ENCODE peak calls at places on chromosomes 3 and 15, in six cellular contexts. C is heart right ventricle, Y is left lung, X is tibial artery, A is body of pancreas, G is PC-9. K is an unnamed sample.

GRCh38 chr3:155805204-155805801 is 775 bp downstream of the C3orf33 start:
- DNase-seq in Y (no peak), G (peak; percentile 9), C (no peak), A (peak; percentile 56), X (peak; percentile 33), K (peak; percentile 68)

GRCh38 chr3:197012021-197012883 is 17.4 kb downstream of the MELTF start:
- DNase-seq in Y (no peak), C (no peak), G (no peak), X (no peak), A (no peak), K (no peak)

GRCh38 chr3:128735884-128736283 is 9.9 kb downstream of the RAB7A start:
- DNase-seq in X (no peak), G (no peak), C (no peak), Y (no peak), A (no peak), K (no peak)

GRCh38 chr3:42851228-42851834 is 24.3 kb downstream of the CYP8B1 start:
- DNase-seq in A (no peak), G (no peak), X (no peak), Y (no peak), C (no peak), K (no peak)

GRCh38 chr3:46695177-46695961 is 1.9 kb upstream of the ALS2CL start:
- DNase-seq in C (peak; percentile 77), A (no peak), Y (no peak), G (no peak), X (peak; percentile 80), K (peak; percentile 83)

GRCh38 chr15:98740963-98741362 is 92.6 kb downstream of the IGF1R start:
- DNase-seq in X (no peak), A (no peak), Y (no peak), C (no peak), G (no peak), K (no peak)

GRCh38 chr15:89695198-89695597 is 4.6 kb downstream of the WDR93 start:
- DNase-seq in X (no peak), C (no peak), Y (no peak), A (no peak), G (no peak), K (no peak)

GRCh38 chr15:70203981-70204560 is 106.4 kb upstream of the TLE3 start:
- DNase-seq in Y (no peak), X (no peak), G (no peak), A (no peak), C (no peak), K (no peak)

GRCh38 chr15:98442901-98443300 is 205.4 kb upstream of the IGF1R start:
- DNase-seq in X (no peak), G (no peak), C (no peak), A (no peak), Y (no peak), K (no peak)

GRCh38 chr15:81611679-81612078 is 237.7 kb upstream of the TMC3 start:
- DNase-seq in G (no peak), C (no peak), Y (no peak), A (no peak), X (no peak), K (no peak)

GRCh38 chr3:62284442-62284841 is 88.9 kb downstream of the FEZF2 start:
- DNase-seq in A (no peak), X (no peak), Y (no peak), C (no peak), G (no peak), K (no peak)

GRCh38 chr3:185317674-185318073 is 45.3 kb upstream of the MAP3K13 start:
- DNase-seq in C (no peak), X (no peak), Y (no peak), G (no peak), A (no peak), K (no peak)

GRCh38 chr15:60573936-60574335 is 95.0 kb upstream of the ICE2 start:
- DNase-seq in A (no peak), G (no peak), Y (no peak), X (no peak), C (no peak), K (no peak)

GRCh38 chr3:168024537-168024941 is 71.2 kb downstream of the GOLIM4 start:
- DNase-seq in X (no peak), A (no peak), C (peak; percentile 27), G (peak; percentile 6), Y (no peak), K (no peak)

GRCh38 chr3:24273491-24273890 is 221.2 kb downstream of the THRB start:
- DNase-seq in A (peak; percentile 20), G (no peak), C (no peak), X (no peak), Y (no peak), K (no peak)

GRCh38 chr3:18111702-18112311 is 313.3 kb downstream of the SATB1 start:
- DNase-seq in X (no peak), Y (no peak), C (no peak), A (no peak), G (peak; percentile 12), K (no peak)

GRCh38 chr3:21457084-21457483 is 293.9 kb downstream of the ZNF385D start:
- DNase-seq in G (no peak), Y (no peak), X (no peak), C (no peak), A (no peak), K (no peak)

GRCh38 chr3:44913868-44914468 is 39.6 kb downstream of the TGM4 start:
- DNase-seq in Y (no peak), A (peak; percentile 74), X (peak; percentile 32), C (peak; percentile 44), G (peak; percentile 70), K (no peak)

GRCh38 chr3:11201246-11202024 is 47.1 kb downstream of the HRH1 start:
- DNase-seq in Y (no peak), X (peak; percentile 57), C (peak; percentile 14), A (no peak), G (peak; percentile 71), K (no peak)

GRCh38 chr15:45702041-45702440 is 67.2 kb downstream of the SQOR start:
- DNase-seq in Y (no peak), A (peak; percentile 19), C (no peak), X (no peak), G (no peak), K (no peak)

GRCh38 chr3:196138927-196139680 is 57.2 kb upstream of the TFRC start:
- DNase-seq in A (no peak), X (no peak), G (peak; percentile 57), Y (peak; percentile 2), C (no peak), K (no peak)

GRCh38 chr3:67593761-67594234 is 60.6 kb downstream of the SUCLG2 start:
- DNase-seq in Y (no peak), C (no peak), A (no peak), G (peak; percentile 8), X (no peak), K (no peak)

DNA sequence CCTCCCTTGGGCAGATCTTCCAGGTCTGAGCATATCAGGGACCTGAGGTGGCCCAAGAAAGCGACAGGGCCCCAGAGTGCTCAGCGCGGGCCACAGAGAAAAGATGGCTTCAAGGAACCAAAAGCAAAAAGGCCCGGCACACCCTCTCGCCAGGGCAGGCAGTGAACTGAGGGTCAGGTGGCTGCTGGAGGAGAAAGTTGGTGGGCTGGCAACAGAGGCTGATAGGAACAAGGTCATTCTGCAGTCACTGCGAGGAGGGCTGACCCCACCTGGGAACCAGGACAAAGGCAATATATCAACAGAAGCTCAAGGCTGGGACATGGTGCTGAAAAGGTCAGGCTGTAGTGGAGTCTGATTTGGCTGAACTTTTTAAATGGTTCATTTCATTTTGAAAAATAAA is 2.8 kb upstream of the ACSBG1 start:
- DNase-seq in C (no peak), A (no peak), X (no peak), Y (no peak), G (no peak), K (peak; percentile 44)
- H3K27ac ChIP-seq in C (no peak overlapping the region), A (no peak overlapping the region), X (no peak overlapping the region), Y (no peak overlapping the region), G (no peak overlapping the region), K (no peak overlapping the region)

GRCh38 chr15:85527907-85528306 is 147.5 kb downstream of the AKAP13 start:
- DNase-seq in G (no peak), X (no peak), C (peak; percentile 79), A (no peak), Y (no peak), K (no peak)

GRCh38 chr15:85531083-85531482 is 150.7 kb downstream of the AKAP13 start:
- DNase-seq in A (no peak), X (no peak), Y (no peak), C (no peak), G (no peak), K (no peak)

GRCh38 chr15:85533949-85534543 is 153.6 kb downstream of the AKAP13 start:
- DNase-seq in Y (no peak), C (no peak), X (no peak), A (no peak), G (no peak), K (no peak)

GRCh38 chr15:85530079-85530478 is 149.7 kb downstream of the AKAP13 start:
- DNase-seq in X (no peak), G (no peak), C (no peak), A (no peak), Y (no peak), K (no peak)

DNA sequence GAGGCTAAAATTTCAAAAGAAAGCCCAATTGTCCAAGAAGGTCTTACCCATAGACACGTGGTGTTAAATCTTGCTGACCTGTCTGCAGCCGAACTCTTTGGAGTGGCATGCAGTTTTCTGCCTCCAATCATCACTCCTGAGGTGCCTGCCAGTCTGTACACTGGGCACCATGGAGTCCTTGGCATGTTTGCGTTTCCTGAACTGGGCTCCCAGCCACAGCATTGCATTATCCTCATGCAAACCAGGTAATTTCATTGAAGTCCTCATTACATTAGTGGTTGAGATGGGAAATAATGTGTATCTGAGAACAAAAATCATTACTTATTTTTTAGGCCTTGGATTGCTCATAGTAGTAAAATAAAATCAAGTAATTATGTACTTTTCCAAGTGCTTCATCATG is 152.3 kb downstream of the AKAP13 start:
- DNase-seq in G (no peak), Y (no peak), C (peak; percentile 27), X (no peak), A (peak; percentile 56), K (no peak)
- H3K4me1 ChIP-seq in G (no peaks in the 10 kb centered on the region), Y (peaks cover 21% of the 10 kb centered on the region), C (peaks cover 70% of the 10 kb centered on the region), X (peaks cover 9% of the 10 kb centered on the region), A (peaks cover 45% of the 10 kb centered on the region), K (peaks cover 9% of the 10 kb centered on the region)

GRCh38 chr15:42094512-42094963 is at the start of gene PLA2G4D:
- DNase-seq in G (peak; percentile 46), X (no peak), Y (peak; percentile 77), C (no peak), A (no peak), K (no peak)
- TF ChIP-seq CTCF in G (no peak), X (no peak), Y (no peak), C (no peak), A (no peak), K (no peak)

GRCh38 chr15:56613826-56614225 is 119.5 kb downstream of the ZNF280D start:
- DNase-seq in Y (no peak), G (no peak), X (no peak), A (no peak), C (no peak), K (no peak)

GRCh38 chr15:56608993-56609392 is 124.3 kb downstream of the ZNF280D start:
- DNase-seq in A (no peak), C (no peak), X (no peak), G (no peak), Y (no peak), K (no peak)

DNA sequence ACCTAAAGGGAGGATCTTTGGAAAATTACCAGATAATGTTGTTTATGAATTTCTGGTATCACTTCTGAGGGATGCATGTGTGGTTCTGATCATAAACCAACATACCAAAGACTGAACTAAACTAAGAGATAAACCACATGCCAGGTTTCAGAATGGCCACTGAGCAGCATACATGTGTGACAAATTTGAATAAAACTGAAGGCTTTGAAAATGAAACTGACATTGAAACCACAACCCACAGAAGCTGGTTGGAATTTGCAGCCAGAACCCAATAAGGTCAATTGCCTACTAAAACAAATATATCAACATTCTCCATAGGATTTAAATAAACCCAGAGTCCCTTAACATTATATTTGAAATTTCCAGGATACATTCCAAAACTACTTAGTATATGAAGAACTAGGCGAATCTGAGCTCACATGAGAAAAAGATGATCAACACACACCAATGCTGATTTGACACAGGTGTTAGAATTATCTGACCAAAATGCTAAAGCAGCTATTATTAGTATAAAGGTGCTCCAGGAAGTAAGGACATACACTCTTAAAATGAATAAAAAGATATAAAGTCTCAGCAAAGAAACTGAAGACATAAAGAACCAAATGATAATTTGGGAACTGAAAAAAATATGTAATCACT is 125.0 kb downstream of the ZNF280D start:
- DNase-seq in A (no peak), G (no peak), X (no peak), C (no peak), Y (no peak), K (no peak)
- H3K27ac ChIP-seq in A (no peak overlapping the region), G (no peak overlapping the region), X (no peak overlapping the region), C (no peak overlapping the region), Y (no peak overlapping the region), K (no peak overlapping the region)

K was measured in sigmoid colon.